ENCODE peak calls at places on chromosomes 5 and 9, in four cellular contexts. A is aorta, J is amniotic epithelial cell, T is fibroblast of mammary gland. M is an unnamed sample.

GRCh38 chr9:117178596-117179111 is 236.2 kb downstream of the ASTN2 start:
- DNase-seq in A (no peak), J (no peak), T (no peak), M (no peak)

GRCh38 chr5:1037671-1038416 is 29.2 kb downstream of the NKD2 start:
- DNase-seq in A (peak), J (no peak), T (no peak), M (no peak)

GRCh38 chr9:127983847-127984289 is 3.1 kb upstream of the EEIG1 start:
- DNase-seq in A (no peak), J (no peak), T (no peak), M (no peak)

GRCh38 chr5:38837932-38838331 is 7.9 kb upstream of the OSMR start:
- DNase-seq in A (no peak), J (no peak), T (no peak), M (no peak)

GRCh38 chr5:108295588-108296368 is 86.1 kb downstream of the FBXL17 start:
- DNase-seq in A (no peak), J (peak), T (peak), M (no peak)

GRCh38 chr5:8520922-8521321 is 652.0 kb downstream of the MTRR start:
- DNase-seq in A (no peak), J (no peak), T (no peak), M (no peak)

GRCh38 chr9:96199006-96199405 is 103.0 kb downstream of the HSD17B3 start:
- DNase-seq in A (no peak), J (no peak), T (no peak), M (no peak)

GRCh38 chr9:137116728-137117127 is 2.2 kb upstream of the DPP7 start:
- DNase-seq in A (no peak), J (peak), T (no peak), M (no peak)

GRCh38 chr5:19676895-19677294 is 311.1 kb downstream of the CDH18 start:
- DNase-seq in A (no peak), J (peak), T (no peak), M (no peak)

GRCh38 chr9:4508907-4509589 is 18.8 kb downstream of the SLC1A1 start:
- DNase-seq in A (no peak), J (peak), T (peak), M (no peak)

GRCh38 chr9:92242115-92242778 is 51.2 kb downstream of the IARS1 start:
- DNase-seq in A (no peak), J (peak), T (peak), M (no peak)

GRCh38 chr5:115770466-115770865 is 46.0 kb downstream of the CDO1 start:
- DNase-seq in A (no peak), J (peak), T (no peak), M (no peak)

GRCh38 chr9:120689860-120690259 is 24.4 kb downstream of the MEGF9 start:
- DNase-seq in A (no peak), J (no peak), T (peak), M (no peak)

GRCh38 chr9:69611221-69611620 is 61.0 kb downstream of the APBA1 start:
- DNase-seq in A (no peak), J (no peak), T (no peak), M (no peak)

GRCh38 chr5:145360936-145361335 is 474.2 kb downstream of the PRELID2 start:
- DNase-seq in A (no peak), J (peak), T (no peak), M (no peak)

GRCh38 chr9:445033-445432 is 230.4 kb downstream of the DOCK8 start:
- DNase-seq in A (no peak), J (peak), T (peak), M (no peak)

GRCh38 chr9:27440888-27441740 is 83.0 kb upstream of the IFNK start:
- DNase-seq in A (no peak), J (no peak), T (no peak), M (no peak)

GRCh38 chr9:127158995-127159801 is 36.8 kb upstream of the ANGPTL2 start:
- DNase-seq in A (no peak), J (peak), T (peak), M (peak)

GRCh38 chr5:25963251-25964008 is 1075.0 kb downstream of the CDH9 start:
- DNase-seq in A (no peak), J (no peak), T (peak), M (no peak)

GRCh38 chr9:72383978-72384709 is 19.1 kb upstream of the ZFAND5 start:
- DNase-seq in A (no peak), J (peak), T (peak), M (no peak)

GRCh38 chr9:129983891-129984290 is 59.1 kb downstream of the FNBP1 start:
- DNase-seq in A (no peak), J (peak), T (peak), M (no peak)

GRCh38 chr9:2027761-2028160 is 12.6 kb downstream of the SMARCA2 start:
- DNase-seq in A (no peak), J (no peak), T (no peak), M (no peak)

GRCh38 chr9:130053504-130054427 is at the start of gene GPR107:
- DNase-seq in A (peak), J (peak), T (peak), M (no peak)

GRCh38 chr5:14035859-14036440 is 91.5 kb upstream of the DNAH5 start:
- DNase-seq in A (no peak), J (peak), T (peak), M (no peak)

GRCh38 chr5:2175842-2176404 is 293.2 kb upstream of the IRX4 start:
- DNase-seq in A (peak), J (no peak), T (no peak), M (no peak)

GRCh38 chr5:112228672-112229071 is 190.4 kb downstream of the EPB41L4A start:
- DNase-seq in A (peak), J (peak), T (no peak), M (no peak)

GRCh38 chr9:35842795-35843194 is 13.8 kb downstream of the TMEM8B start:
- DNase-seq in A (no peak), J (no peak), T (no peak), M (no peak)

GRCh38 chr5:10501554-10502075 is 59.9 kb downstream of the ROPN1L start:
- DNase-seq in A (peak), J (peak), T (peak), M (no peak)

GRCh38 chr9:79577969-79578723 is 6.4 kb downstream of the TLE4 start:
- DNase-seq in A (no peak), J (no peak), T (no peak), M (no peak)

GRCh38 chr5:137506296-137506695 is 7.2 kb upstream of the SPOCK1 start:
- DNase-seq in A (no peak), J (no peak), T (no peak), M (no peak)

GRCh38 chr5:138370537-138370936 is 18.1 kb downstream of the KDM3B start:
- DNase-seq in A (no peak), J (no peak), T (peak), M (no peak)